ENCODE peak calls at places on chromosome 1, in eight cellular contexts. E is left ventricle myocardium inferior, T is stomach, H is Peyer's patch, G is uterus, L is ovary, Q is psoas muscle, O is left lung. M is an unnamed sample. For H3K36me3 and H3K4me1, the result is how much of the 10 kb centered on the place peaks cover.

GRCh38 chr1:182642461-182642860 is 38.3 kb upstream of the RGS16 start:
- DNase-seq in Q (no peak), E (no peak), T (no peak), L (no peak), G (no peak), O (no peak), H (no peak), M (no peak)

GRCh38 chr1:155250633-155251449 is 4.4 kb downstream of the ENTREP3 start:
- DNase-seq in O (peak), L (peak), Q (peak), G (peak), H (peak), E (peak), T (peak), M (peak)

GRCh38 chr1:202049129-202049528 is 38.7 kb downstream of the ELF3 start:
- DNase-seq in E (no peak), G (no peak), T (peak), Q (no peak), H (no peak), O (peak), L (no peak), M (no peak)

GRCh38 chr1:206766251-206766856 is 4.2 kb upstream of the IL19 start:
- DNase-seq in T (peak), H (no peak), E (peak), G (no peak), L (no peak), Q (peak), O (peak), M (no peak)

GRCh38 chr1:153816283-153816904 is 41.2 kb downstream of the SLC27A3 start:
- DNase-seq in G (no peak), L (no peak), O (no peak), Q (peak), H (no peak), E (no peak), T (no peak), M (no peak)

GRCh38 chr1:31584869-31585735 is 8.8 kb downstream of the TINAGL1 start:
- DNase-seq in O (no peak), G (no peak), T (no peak), L (no peak), E (no peak), Q (no peak), H (no peak), M (no peak)

GRCh38 chr1:51416910-51417309 is 86.5 kb upstream of the TTC39A start:
- DNase-seq in E (no peak), T (no peak), O (no peak), G (no peak), Q (no peak), H (no peak), L (no peak), M (no peak)

GRCh38 chr1:145960468-145961108 is 2.8 kb upstream of the LIX1L start:
- DNase-seq in E (peak), T (peak), Q (peak), G (peak), H (peak), O (peak), L (peak), M (peak)

GRCh38 chr1:10818262-10819197 is 22.1 kb upstream of the CASZ1 start:
- DNase-seq in O (no peak), H (peak), T (peak), E (peak), Q (no peak), G (no peak), L (no peak), M (no peak)

GRCh38 chr1:179813626-179814351 is 63.8 kb downstream of the TOR1AIP2 start:
- DNase-seq in G (no peak), H (no peak), T (no peak), L (peak), Q (no peak), E (no peak), O (no peak), M (no peak)

GRCh38 chr1:172269644-172270043 is 150.8 kb upstream of the C1orf105 start:
- DNase-seq in T (no peak), E (no peak), H (no peak), O (no peak), Q (no peak), G (no peak), L (no peak), M (no peak)

GRCh38 chr1:10651377-10651776 is 145.1 kb downstream of the CASZ1 start:
- DNase-seq in Q (no peak), E (no peak), T (no peak), H (no peak), L (no peak), O (no peak), G (no peak), M (no peak)

GRCh38 chr1:165116732-165117131 is 239.8 kb downstream of the LMX1A start:
- DNase-seq in G (no peak), H (no peak), T (no peak), O (no peak), L (no peak), Q (no peak), E (no peak), M (no peak)

GRCh38 chr1:30373471-30374399 is 349.6 kb downstream of the MATN1 start:
- DNase-seq in H (no peak), G (no peak), T (peak), L (no peak), O (no peak), Q (no peak), E (no peak), M (no peak)

GRCh38 chr1:31755197-31755611 is 8.9 kb downstream of the ADGRB2 start:
- DNase-seq in Q (no peak), E (peak), L (no peak), T (no peak), G (no peak), O (no peak), H (no peak), M (peak)

GRCh38 chr1:78839704-78840277 is 166.7 kb downstream of the ADGRL4 start:
- DNase-seq in O (no peak), G (no peak), Q (no peak), L (no peak), T (peak), H (no peak), E (no peak), M (no peak)

GRCh38 chr1:48665743-48666142 is 110.9 kb downstream of the BEND5 start:
- DNase-seq in E (no peak), Q (no peak), G (no peak), H (no peak), T (no peak), O (no peak), L (no peak), M (no peak)

GRCh38 chr1:244730153-244730933 is 77.4 kb downstream of the DESI2 start:
- DNase-seq in H (peak), E (peak), Q (peak), T (peak), O (peak), G (peak), L (peak), M (no peak)

GRCh38 chr1:223233019-223233409 is 90.0 kb upstream of the TLR5 start:
- DNase-seq in O (no peak), Q (no peak), H (no peak), T (no peak), E (no peak), L (no peak), G (no peak), M (no peak)

GRCh38 chr1:204837440-204838084 is 33.1 kb upstream of the NFASC start:
- DNase-seq in O (no peak), E (peak), L (peak), H (no peak), Q (no peak), T (no peak), G (peak), M (no peak)

GRCh38 chr1:203069028-203069804 is 16.6 kb downstream of the MYOG start:
- DNase-seq in Q (peak), L (no peak), G (peak), T (no peak), O (no peak), H (no peak), E (no peak), M (peak)

GRCh38 chr1:204460346-204460745 is 34.3 kb downstream of the PIK3C2B start:
- DNase-seq in L (no peak), E (no peak), G (no peak), Q (no peak), H (no peak), O (no peak), T (no peak), M (no peak)

GRCh38 chr1:58968360-58968952 is 184.6 kb upstream of the JUN start:
- DNase-seq in H (no peak), G (peak), L (peak), T (peak), O (peak), E (peak), Q (peak), M (peak)

GRCh38 chr1:1272341-1273151 is 1.1 kb downstream of the UBE2J2 start:
- DNase-seq in L (no peak), T (peak), O (peak), G (no peak), E (no peak), Q (no peak), H (peak), M (no peak)

GRCh38 chr1:64895500-64895899 is 70.8 kb downstream of the JAK1 start:
- DNase-seq in H (no peak), L (no peak), E (no peak), T (no peak), Q (no peak), G (no peak), O (no peak), M (no peak)

GRCh38 chr1:41504126-41505035 is 19.9 kb upstream of the EDN2 start:
- DNase-seq in H (no peak), O (peak), L (no peak), T (no peak), E (no peak), G (no peak), Q (no peak), M (peak)

GRCh38 chr1:1197551-1198422 is 8.6 kb downstream of the TNFRSF18 start:
- DNase-seq in G (no peak), T (no peak), L (peak), E (no peak), O (no peak), Q (peak), H (no peak), M (peak)

GRCh38 chr1:89962742-89963075 is 32.2 kb upstream of the ZNF326 start:
- DNase-seq in L (no peak), T (no peak), O (no peak), Q (no peak), E (no peak), H (no peak), G (no peak), M (no peak)

GRCh38 chr1:21865943-21866628 is 54.0 kb downstream of the LDLRAD2 start:
- DNase-seq in L (no peak), T (no peak), H (no peak), Q (peak), G (no peak), O (no peak), E (no peak), M (no peak)

GRCh38 chr1:229342902-229343587 is at the start of gene CCSAP:
- DNase-seq in Q (peak), L (peak), G (peak), O (peak), E (peak), T (peak), H (peak), M (no peak)

DNA sequence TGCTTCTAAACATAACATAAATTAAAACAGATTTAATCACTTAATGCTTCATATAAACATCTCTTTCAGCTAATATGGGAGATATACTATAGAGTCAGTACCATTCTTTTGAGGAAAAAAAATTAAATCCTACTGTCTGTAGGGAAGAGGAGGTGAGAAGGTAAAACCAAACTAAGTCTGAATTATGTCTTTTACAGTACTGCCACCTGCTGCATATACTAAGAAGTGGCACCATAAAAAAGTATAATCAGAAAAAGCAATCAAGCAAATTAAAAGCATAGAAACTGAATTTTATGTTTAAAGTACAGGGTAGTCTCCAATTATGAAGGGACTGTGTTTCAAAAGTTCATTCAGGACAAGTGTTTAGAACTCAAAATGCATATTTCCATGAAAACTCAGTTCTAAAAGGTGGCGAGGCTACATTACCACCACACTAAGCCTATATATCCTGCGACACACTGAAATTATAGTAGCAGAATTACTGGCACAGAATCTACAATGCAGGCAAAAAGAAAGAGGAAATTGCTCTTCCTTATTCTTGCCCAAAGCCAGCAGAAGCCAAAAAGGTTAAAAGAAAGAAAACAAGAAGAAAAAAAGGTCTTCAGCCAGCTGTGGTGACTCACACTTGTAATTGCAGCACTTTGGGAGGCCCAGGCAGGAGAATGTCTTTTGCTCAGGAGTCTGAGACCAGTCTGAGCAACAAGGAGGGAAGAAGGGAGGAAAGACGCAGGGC is 9.0 kb downstream of the NSL1 start:
- DNase-seq in Q (no peak), T (no peak), O (no peak), H (no peak), E (no peak), L (no peak), G (no peak), M (no peak)
- H3K36me3 ChIP-seq in Q (under half), T (half or more), O (under half), H (under half), E (half or more), L (under half), G (under half), M (under half)

GRCh38 chr1:56510642-56511021 is 68.7 kb downstream of the PLPP3 start:
- DNase-seq in T (no peak), G (no peak), E (no peak), L (no peak), O (no peak), Q (no peak), H (no peak), M (no peak)
- H3K4me1 ChIP-seq in T (under half), G (under half), E (half or more), L (under half), O (half or more), Q (under half), H (under half), M (under half)

DNA sequence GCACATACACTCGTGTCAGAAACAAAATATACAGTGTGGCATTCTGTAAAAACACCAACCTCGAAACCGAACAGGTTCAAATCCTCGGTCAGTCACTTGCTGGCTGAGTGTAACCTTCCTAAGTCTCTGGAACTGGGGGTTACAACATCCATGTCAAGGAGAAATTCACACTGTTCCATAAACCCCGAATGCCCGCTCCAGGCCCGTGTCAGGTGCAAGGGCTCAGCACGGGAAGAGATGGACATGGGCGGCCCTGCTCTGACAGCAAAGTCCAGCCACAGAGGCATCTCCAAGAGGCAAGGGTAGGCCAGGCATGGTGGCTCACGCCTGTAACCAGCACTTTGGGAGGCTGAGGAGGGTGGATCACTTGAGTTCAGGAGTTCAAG is 79.5 kb downstream of the SLC66A1 start:
- DNase-seq in H (no peak), G (no peak), L (no peak), T (no peak), O (no peak), E (no peak), Q (no peak), M (no peak)
- TF ChIP-seq CTCF in H (no peak), G (no peak), L (no peak), T (no peak), O (no peak), E (peak), Q (no peak), M (no peak)

DNA sequence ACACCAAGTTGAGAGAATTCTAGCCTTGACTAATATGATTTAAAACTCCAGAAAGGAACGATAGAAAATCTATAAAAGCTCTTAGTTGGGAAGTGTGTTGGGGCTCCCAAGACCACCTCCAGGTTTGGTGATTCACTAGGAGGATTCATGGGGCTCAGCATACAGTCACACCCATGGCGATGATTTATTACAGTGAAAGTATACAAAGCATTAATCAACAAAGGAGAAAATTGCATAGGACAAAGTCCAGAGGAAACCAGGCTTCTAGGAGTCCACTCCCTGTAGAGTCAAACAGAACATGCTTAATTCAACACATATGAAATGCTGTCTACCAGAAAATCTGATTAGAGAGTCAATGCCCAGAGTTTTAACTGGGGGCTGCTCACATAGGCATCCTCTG is 4.8 kb downstream of the CDCA8 start:
- DNase-seq in Q (no peak), E (no peak), T (no peak), L (no peak), O (no peak), H (no peak), G (no peak), M (no peak)
- H3K36me3 ChIP-seq in Q (under half), E (under half), T (under half), L (under half), O (under half), H (under half), G (under half), M (under half)

GRCh38 chr1:54486864-54487263 is 61.2 kb upstream of the ACOT11 start:
- DNase-seq in O (no peak), Q (no peak), G (peak), L (no peak), T (no peak), H (no peak), E (no peak), M (no peak)

GRCh38 chr1:54489627-54490240 is 58.3 kb upstream of the ACOT11 start:
- DNase-seq in L (no peak), G (no peak), T (no peak), E (no peak), O (no peak), Q (no peak), H (no peak), M (no peak)

GRCh38 chr1:54487571-54488050 is 60.4 kb upstream of the ACOT11 start:
- DNase-seq in T (no peak), E (peak), O (no peak), L (no peak), H (peak), G (no peak), Q (no peak), M (no peak)

GRCh38 chr1:54488831-54489626 is 59.0 kb upstream of the ACOT11 start:
- DNase-seq in E (peak), H (peak), L (peak), G (peak), Q (peak), T (peak), O (peak), M (peak)

DNA sequence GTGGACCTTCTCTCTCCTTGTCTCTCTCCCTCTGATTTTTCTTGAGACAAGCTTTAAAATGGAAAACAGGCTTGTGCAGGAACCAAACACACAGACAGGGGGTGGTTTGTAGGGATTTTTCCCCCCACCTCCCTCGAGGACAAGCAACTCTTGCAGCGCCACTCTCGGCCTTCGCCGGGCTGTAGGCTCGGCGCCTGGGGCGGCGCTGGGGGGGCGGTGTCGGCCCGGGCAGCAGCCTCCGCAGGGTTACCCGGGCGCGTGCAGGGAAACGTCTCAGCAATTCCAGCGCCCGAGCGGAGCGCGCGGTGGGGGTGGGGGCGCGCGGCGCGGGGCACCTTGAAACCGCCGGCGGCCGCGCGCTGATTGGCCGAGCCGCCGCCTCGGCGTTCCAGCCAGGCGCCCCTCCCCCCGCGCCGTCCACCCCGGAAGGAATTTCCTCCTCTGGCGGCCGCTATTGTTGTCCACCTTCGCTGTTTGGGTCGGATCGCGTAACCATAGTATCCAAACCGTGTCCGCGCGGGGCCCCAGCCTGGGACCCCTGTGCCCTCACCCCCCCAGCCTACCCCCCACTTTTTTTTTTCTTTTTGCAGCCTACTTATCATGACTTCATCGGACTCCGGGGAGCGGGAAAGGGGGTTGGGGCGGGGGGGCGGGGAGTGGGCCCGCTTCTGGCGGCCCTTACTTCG is 59.8 kb upstream of the ACOT11 start:
- DNase-seq in Q (peak), L (peak), G (peak), E (peak), O (peak), H (peak), T (peak), M (peak)
- H3K4me1 ChIP-seq in Q (under half), L (under half), G (under half), E (under half), O (under half), H (under half), T (under half), M (under half)

GRCh38 chr1:53362851-53363642 is 35.2 kb upstream of the LRP8 start:
- DNase-seq in G (no peak), L (no peak), H (peak), E (no peak), Q (no peak), T (peak), O (peak), M (no peak)
- TF ChIP-seq CTCF in G (no peak), L (no peak), H (no peak), E (no peak), Q (no peak), T (no peak), O (no peak), M (no peak)

DNA sequence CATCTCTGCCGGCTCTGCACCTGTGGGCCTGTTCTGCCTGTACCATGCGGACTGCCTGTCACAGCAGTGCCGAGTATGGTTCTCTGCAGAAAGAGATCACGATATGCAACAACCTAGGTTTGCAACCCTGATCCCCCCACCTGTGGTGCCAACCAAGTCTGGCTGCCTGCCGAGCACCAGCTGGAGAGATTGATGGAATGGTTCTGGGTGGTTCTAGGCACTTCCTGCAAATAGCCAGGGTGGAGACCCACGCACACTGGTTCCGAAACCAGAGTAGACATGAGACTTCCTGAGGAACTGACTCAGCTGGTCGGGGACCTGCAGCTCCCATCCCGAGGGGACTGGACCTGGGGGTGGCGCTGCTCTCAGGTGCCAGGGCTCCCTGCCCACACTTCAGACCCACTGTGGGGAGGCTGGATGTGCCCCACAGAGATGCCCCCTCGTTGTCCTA is 5.4 kb downstream of the TPRG1L start:
- DNase-seq in O (no peak), H (no peak), T (no peak), Q (no peak), E (no peak), G (no peak), L (no peak), M (no peak)
- H3K36me3 ChIP-seq in O (under half), H (half or more), T (half or more), Q (under half), E (half or more), G (under half), L (under half), M (under half)

GRCh38 chr1:247392088-247392487 is 23.9 kb upstream of the NLRP3 start:
- DNase-seq in E (no peak), G (no peak), L (no peak), T (no peak), O (no peak), H (no peak), Q (no peak), M (no peak)

GRCh38 chr1:247390116-247390791 is 25.7 kb upstream of the NLRP3 start:
- DNase-seq in T (peak), O (peak), H (peak), L (peak), E (peak), G (peak), Q (peak), M (peak)

GRCh38 chr1:247387096-247387495 is 28.9 kb upstream of the NLRP3 start:
- DNase-seq in L (no peak), H (no peak), G (no peak), T (no peak), O (no peak), Q (no peak), E (no peak), M (no peak)

GRCh38 chr1:247387500-247387899 is 28.5 kb upstream of the NLRP3 start:
- DNase-seq in E (no peak), G (no peak), O (no peak), T (no peak), L (no peak), H (no peak), Q (no peak), M (no peak)

GRCh38 chr1:247390996-247391395 is 25.0 kb upstream of the NLRP3 start:
- DNase-seq in Q (no peak), L (no peak), G (no peak), O (no peak), H (no peak), T (no peak), E (no peak), M (no peak)
- H3K4me1 ChIP-seq in Q (under half), L (under half), G (under half), O (under half), H (under half), T (under half), E (under half), M (under half)